ENCODE peak calls at places on chromosomes 3 and 15, in four cellular contexts. O is esophagus squamous epithelium, E is GM10248, P is foreskin fibroblast. Q is an unnamed sample.

GRCh38 chr3:155995525-155996370 is 124.6 kb upstream of the KCNAB1 start:
- DNase-seq in E (peak; percentile 30), O (no peak), P (peak; percentile 21), Q (peak; percentile 29)

GRCh38 chr15:31212286-31212685 is 110.8 kb upstream of the TRPM1 start:
- DNase-seq in P (no peak), O (no peak), E (no peak), Q (no peak)

GRCh38 chr3:49006591-49007067 is 562 bp upstream of the WDR6 start:
- DNase-seq in E (no peak), P (no peak), O (no peak), Q (no peak)

GRCh38 chr15:66231421-66232266 is 21.9 kb downstream of the MEGF11 start:
- DNase-seq in P (peak; percentile 12), E (no peak), O (no peak), Q (no peak)

GRCh38 chr3:126537730-126538281 is 13.9 kb downstream of the CHST13 start:
- DNase-seq in E (no peak), P (peak; percentile 7), O (no peak), Q (no peak)

GRCh38 chr15:62989366-62990055 is 53.0 kb upstream of the TPM1 start:
- DNase-seq in P (no peak), E (no peak), O (no peak), Q (no peak)

GRCh38 chr15:33377239-33377638 is 66.5 kb downstream of the RYR3 start:
- DNase-seq in P (no peak), E (no peak), O (no peak), Q (no peak)

GRCh38 chr3:10717756-10718155 is 98.3 kb upstream of the SLC6A11 start:
- DNase-seq in E (no peak), O (no peak), P (no peak), Q (no peak)

GRCh38 chr3:192188218-192188835 is 539.0 kb downstream of the FGF12 start:
- DNase-seq in E (peak; percentile 52), P (no peak), O (no peak), Q (no peak)

GRCh38 chr3:30964612-30965011 is 70.2 kb upstream of the GADL1 start:
- DNase-seq in O (no peak), E (no peak), P (no peak), Q (no peak)

GRCh38 chr3:127615631-127616305 is 13.2 kb upstream of the PODXL2 start:
- DNase-seq in E (no peak), O (no peak), P (no peak), Q (no peak)

GRCh38 chr15:40909662-40910625 is 15.7 kb downstream of the VPS18 start:
- DNase-seq in E (no peak), P (peak; percentile 65), O (no peak), Q (no peak)

GRCh38 chr15:31489801-31490646 is 163.4 kb downstream of the KLF13 start:
- DNase-seq in P (peak; percentile 46), O (no peak), E (peak; percentile 58), Q (peak; percentile 39)

GRCh38 chr3:38003371-38003816 is 12.8 kb downstream of the VILL start:
- DNase-seq in E (peak; percentile 72), P (no peak), O (no peak), Q (no peak)

GRCh38 chr3:149310796-149311534 is 22.5 kb downstream of the TM4SF18 start:
- DNase-seq in P (no peak), O (no peak), E (no peak), Q (no peak)

GRCh38 chr3:172142074-172143059 is 103.0 kb downstream of the FNDC3B start:
- DNase-seq in O (no peak), E (peak; percentile 53), P (peak; percentile 77), Q (no peak)

GRCh38 chr15:61201322-61201721 is 27.8 kb downstream of the RORA start:
- DNase-seq in O (no peak), E (no peak), P (no peak), Q (no peak)

GRCh38 chr3:195065864-195066185 is 205.1 kb downstream of the XXYLT1 start:
- DNase-seq in P (no peak), O (no peak), E (no peak), Q (no peak)

GRCh38 chr15:45637552-45638033 is 2.8 kb downstream of the SQOR start:
- DNase-seq in O (no peak), P (peak; percentile 85), E (peak; percentile 77), Q (peak; percentile 60)

GRCh38 chr15:98873441-98874218 is 134.0 kb downstream of the PGPEP1L start:
- DNase-seq in E (no peak), O (no peak), P (peak; percentile 88), Q (no peak)

GRCh38 chr3:114093596-114093995 is 37.1 kb downstream of the QTRT2 start:
- DNase-seq in E (no peak), P (peak; percentile 85), O (no peak), Q (peak; percentile 53)

GRCh38 chr3:355622-356021 is 159.1 kb downstream of the CHL1 start:
- DNase-seq in E (no peak), O (no peak), P (no peak), Q (peak; percentile 71)

GRCh38 chr3:72721696-72722381 is 126.4 kb downstream of the SHQ1 start:
- DNase-seq in P (no peak), E (no peak), O (no peak), Q (no peak)

GRCh38 chr3:197376020-197376419 is 77.6 kb upstream of the DLG1 start:
- DNase-seq in E (no peak), P (no peak), O (no peak), Q (no peak)

GRCh38 chr3:33826206-33826605 is 27.8 kb downstream of the PDCD6IP start:
- DNase-seq in P (peak; percentile 24), E (no peak), O (no peak), Q (no peak)

GRCh38 chr3:99674086-99674789 is 35.8 kb downstream of the COL8A1 start:
- DNase-seq in P (no peak), E (no peak), O (no peak), Q (peak; percentile 80)

GRCh38 chr3:45170071-45170470 is 23.9 kb upstream of the CDCP1 start:
- DNase-seq in O (no peak), E (no peak), P (peak; percentile 31), Q (no peak)

GRCh38 chr3:113291572-113291971 is 80.2 kb downstream of the BOC start:
- DNase-seq in O (no peak), P (no peak), E (no peak), Q (no peak)

GRCh38 chr15:76346666-76347506 is 10.3 kb downstream of the ISL2 start:
- DNase-seq in P (peak; percentile 64), E (no peak), O (no peak), Q (no peak)

GRCh38 chr3:35659808-35660207 is 20.5 kb downstream of the ARPP21 start:
- DNase-seq in E (no peak), O (no peak), P (no peak), Q (no peak)

GRCh38 chr15:23569513-23569912 is 4.0 kb downstream of the MKRN3 start:
- DNase-seq in P (no peak), E (no peak), O (no peak), Q (no peak)

GRCh38 chr15:34609658-34610057 is 26.2 kb upstream of the GOLGA8B start:
- DNase-seq in P (no peak), E (peak; percentile 6), O (no peak), Q (no peak)

GRCh38 chr15:83846847-83847246 is 192.9 kb downstream of the ADAMTSL3 start:
- DNase-seq in E (no peak), O (no peak), P (peak; percentile 92), Q (no peak)

DNA sequence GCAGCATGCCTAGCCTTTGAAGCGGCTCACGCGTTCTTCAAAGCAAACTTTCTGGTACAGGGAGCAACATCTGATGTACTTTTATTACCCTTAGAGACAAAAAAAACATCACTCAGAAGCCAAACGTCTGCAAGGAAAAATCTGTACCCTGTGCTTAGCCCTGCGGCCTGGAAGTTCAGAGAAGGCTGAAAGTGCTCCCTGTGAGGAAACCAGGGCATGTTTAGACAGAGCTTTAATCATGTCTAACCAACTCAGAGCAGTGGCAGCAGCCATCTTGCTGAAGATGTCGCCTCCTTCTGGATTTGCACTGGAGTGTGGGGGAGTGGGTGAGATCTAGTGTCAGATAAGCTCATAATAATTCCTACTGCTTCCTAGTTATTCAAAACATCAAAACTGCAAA is 170.4 kb downstream of the P3H2 start:
- DNase-seq in P (no peak), E (no peak), O (no peak), Q (no peak)
- TF ChIP-seq CTCF in P (no peak), E (no peak), O (no peak), Q (no peak)

GRCh38 chr3:141345528-141345927 is 22.8 kb upstream of the ZBTB38 start:
- DNase-seq in P (no peak), O (no peak), E (no peak), Q (no peak)
- TF ChIP-seq CTCF in P (no peak), O (no peak), E (no peak), Q (no peak)

DNA sequence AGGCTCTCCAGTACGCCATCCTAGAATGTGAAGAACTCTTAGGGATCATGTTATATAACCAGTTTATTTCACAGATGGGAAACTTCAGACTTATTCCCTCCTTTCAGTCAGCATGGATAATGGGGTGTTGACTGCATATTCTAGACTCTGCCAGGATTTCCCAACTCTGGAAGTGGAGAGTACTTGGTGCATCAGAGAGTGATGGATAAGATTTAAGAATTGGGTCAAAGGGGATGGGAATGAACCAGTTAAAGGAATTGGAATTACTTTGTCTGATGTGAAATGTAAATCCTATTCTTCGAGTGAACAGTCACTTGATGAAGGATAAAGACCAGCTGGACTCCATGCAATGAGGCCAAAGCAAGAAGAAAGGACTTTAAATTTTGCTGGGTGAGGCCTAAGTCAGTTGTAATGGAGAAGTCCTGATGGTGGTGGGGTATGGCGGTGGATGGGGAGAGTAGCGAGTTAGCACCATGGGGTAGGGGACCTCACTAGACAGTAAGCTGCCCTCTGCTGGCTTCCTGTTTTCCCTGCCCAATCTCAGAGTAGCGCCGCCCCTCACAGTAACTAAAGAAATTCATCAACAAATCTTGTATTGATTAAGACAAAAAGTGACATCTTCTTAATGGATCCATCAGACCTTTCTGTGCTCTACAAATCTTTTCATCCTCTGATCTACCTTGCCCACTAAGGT is 7.3 kb upstream of the CACNA1D start:
- DNase-seq in O (no peak), E (no peak), P (no peak), Q (no peak)
- TF ChIP-seq CTCF in O (no peak), E (no peak), P (no peak), Q (no peak)

DNA sequence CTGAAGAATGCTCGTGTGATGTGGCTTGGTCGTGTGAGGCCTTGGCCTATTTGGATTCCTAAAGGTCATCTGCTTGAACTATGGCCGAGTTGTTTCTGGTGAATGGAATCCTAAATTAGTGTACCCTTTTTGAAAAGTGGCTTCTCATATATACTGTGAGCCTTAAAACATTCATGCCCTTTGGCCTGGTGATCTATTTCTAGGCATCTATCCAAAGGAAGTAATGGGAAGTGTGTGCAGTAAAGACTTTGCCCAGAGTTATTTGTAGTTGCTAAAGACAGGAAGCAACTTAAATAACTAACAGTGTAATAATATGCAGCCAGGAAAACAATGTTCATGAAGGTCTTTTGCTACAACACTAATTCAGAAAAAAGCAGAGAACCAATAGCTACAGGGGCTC is 3.0 kb downstream of the DGKG start:
- DNase-seq in E (no peak), O (no peak), P (no peak), Q (no peak)
- TF ChIP-seq CTCF in E (no peak), O (no peak), P (no peak), Q (no peak)